ENCODE peak calls at places on chromosome 14, in five cellular contexts. O, S, L, R and A are unnamed samples.

GRCh38 chr14:69090187-69090789 is 62.6 kb downstream of the DCAF5 start:
- DNase-seq in O (no peak), S (peak; percentile 23), L (peak; percentile 25), R (peak; percentile 2), A (peak; percentile 46)

GRCh38 chr14:23094666-23095195 is at the start of gene ACIN1:
- DNase-seq in O (no peak), S (no peak), L (no peak), R (peak; percentile 39), A (no peak)

GRCh38 chr14:72615511-72616121 is 278.3 kb downstream of the DPF3 start:
- DNase-seq in O (no peak), S (peak; percentile 69), L (no peak), R (no peak), A (no peak)

GRCh38 chr14:101024686-101025085 is 121.2 kb upstream of the RTL1 start:
- DNase-seq in O (no peak), S (no peak), L (no peak), R (no peak), A (no peak)

GRCh38 chr14:34858765-34859164 is 16.4 kb downstream of the BAZ1A start:
- DNase-seq in O (no peak), S (no peak), L (no peak), R (no peak), A (no peak)

GRCh38 chr14:61569783-61570182 is 125.5 kb upstream of the HIF1A start:
- DNase-seq in O (no peak), S (peak; percentile 85), L (no peak), R (no peak), A (no peak)

GRCh38 chr14:103656758-103657133 is 27.7 kb downstream of the KLC1 start:
- DNase-seq in O (no peak), S (no peak), L (no peak), R (no peak), A (no peak)

GRCh38 chr14:67820428-67820881 is 876 bp downstream of the RAD51B start:
- DNase-seq in O (no peak), S (peak; percentile 31), L (no peak), R (no peak), A (peak; percentile 22)

GRCh38 chr14:32044454-32044853 is 32.6 kb upstream of the ARHGAP5 start:
- DNase-seq in O (peak; percentile 78), S (no peak), L (no peak), R (no peak), A (no peak)

GRCh38 chr14:100589760-100590469 is 2.7 kb upstream of the BEGAIN start:
- DNase-seq in O (no peak), S (no peak), L (no peak), R (no peak), A (no peak)

GRCh38 chr14:37709419-37710195 is 114.2 kb downstream of the TTC6 start:
- DNase-seq in O (no peak), S (no peak), L (peak; percentile 16), R (no peak), A (peak; percentile 33)

GRCh38 chr14:34699873-34700621 is 14.3 kb downstream of the CFL2 start:
- DNase-seq in O (peak; percentile 71), S (peak; percentile 94), L (peak; percentile 75), R (no peak), A (peak; percentile 84)

GRCh38 chr14:53628747-53629146 is 327.9 kb downstream of the BMP4 start:
- DNase-seq in O (no peak), S (no peak), L (no peak), R (no peak), A (peak; percentile 71)

GRCh38 chr14:93047661-93048060 is 68.1 kb downstream of the ITPK1 start:
- DNase-seq in O (no peak), S (no peak), L (no peak), R (no peak), A (no peak)

GRCh38 chr14:79708991-79709390 is 502.3 kb downstream of the DIO2 start:
- DNase-seq in O (peak; percentile 10), S (no peak), L (no peak), R (no peak), A (peak; percentile 35)

GRCh38 chr14:59161571-59162175 is 26.8 kb upstream of the DAAM1 start:
- DNase-seq in O (no peak), S (peak; percentile 23), L (no peak), R (no peak), A (no peak)

GRCh38 chr14:87508333-87508732 is 484.6 kb downstream of the GALC start:
- DNase-seq in O (no peak), S (peak; percentile 30), L (no peak), R (no peak), A (no peak)

GRCh38 chr14:86597279-86597678 is 1067.3 kb downstream of the FLRT2 start:
- DNase-seq in O (no peak), S (no peak), L (no peak), R (no peak), A (no peak)

GRCh38 chr14:57389646-57390036 is 745 bp upstream of the NAA30 start:
- DNase-seq in O (no peak), S (no peak), L (no peak), R (no peak), A (peak; percentile 100)

GRCh38 chr14:37583358-37584210 is 11.5 kb downstream of the FOXA1 start:
- DNase-seq in O (peak; percentile 70), S (no peak), L (peak; percentile 94), R (no peak), A (peak; percentile 50)

GRCh38 chr14:101058571-101058970 is 155.0 kb upstream of the RTL1 start:
- DNase-seq in O (no peak), S (no peak), L (no peak), R (no peak), A (no peak)

GRCh38 chr14:57502581-57503254 is 9.1 kb upstream of the CCDC198 start:
- DNase-seq in O (no peak), S (peak; percentile 4), L (no peak), R (no peak), A (peak; percentile 57)

GRCh38 chr14:21255385-21256101 is 13.7 kb downstream of the HNRNPC start:
- DNase-seq in O (no peak), S (no peak), L (no peak), R (no peak), A (no peak)

GRCh38 chr14:77805703-77806102 is 5.8 kb downstream of the ADCK1 start:
- DNase-seq in O (no peak), S (no peak), L (no peak), R (no peak), A (no peak)

GRCh38 chr14:88868558-88869159 is 44.2 kb downstream of the TTC8 start:
- DNase-seq in O (peak; percentile 24), S (peak; percentile 49), L (peak; percentile 25), R (no peak), A (peak; percentile 59)

GRCh38 chr14:68970096-68970612 is 8.9 kb downstream of the ACTN1 start:
- DNase-seq in O (no peak), S (no peak), L (no peak), R (no peak), A (no peak)

GRCh38 chr14:70002589-70003240 is 123.5 kb downstream of the SMOC1 start:
- DNase-seq in O (no peak), S (no peak), L (no peak), R (no peak), A (no peak)

GRCh38 chr14:91464615-91465205 is 45.4 kb downstream of the PPP4R3A start:
- DNase-seq in O (no peak), S (no peak), L (no peak), R (no peak), A (no peak)

GRCh38 chr14:50230601-50231474 is 540 bp downstream of the SOS2 start:
- DNase-seq in O (no peak), S (peak; percentile 53), L (peak; percentile 42), R (no peak), A (peak; percentile 37)

GRCh38 chr14:91142214-91142668 is 28.4 kb downstream of the DGLUCY start:
- DNase-seq in O (no peak), S (no peak), L (no peak), R (no peak), A (no peak)

GRCh38 chr14:24673534-24674203 is 39.7 kb upstream of the GZMB start:
- DNase-seq in O (no peak), S (no peak), L (no peak), R (no peak), A (no peak)

GRCh38 chr14:74892745-74893144 is 11.0 kb downstream of the DLST start:
- DNase-seq in O (no peak), S (no peak), L (no peak), R (no peak), A (no peak)

GRCh38 chr14:32711103-32711680 is 227.5 kb upstream of the NPAS3 start:
- DNase-seq in O (peak; percentile 34), S (peak; percentile 33), L (peak; percentile 79), R (no peak), A (peak; percentile 70)

GRCh38 chr14:93936245-93936644 is 9.1 kb downstream of the FAM181A start:
- DNase-seq in O (no peak), S (no peak), L (no peak), R (no peak), A (peak; percentile 86)

GRCh38 chr14:76181546-76181945 is 29.8 kb downstream of the GPATCH2L start:
- DNase-seq in O (no peak), S (no peak), L (no peak), R (no peak), A (peak; percentile 5)

GRCh38 chr14:106841701-106842100 is 1315.3 kb downstream of the TMEM121 start:
- DNase-seq in O (no peak), S (peak; percentile 22), L (no peak), R (no peak), A (no peak)